ENCODE peak calls at places on chromosome 7, in five cellular contexts. E is WERI-Rb-1, B is cardiac muscle cell, V is astrocyte, F is EH. R is an unnamed sample.
A peak's percentile ranks its signal among the peaks of the same experiment; 100 is the strongest.

GRCh38 chr7:47763063-47763974 is 181.4 kb upstream of the TNS3 start:
- DNase-seq in E (peak; percentile 14), B (peak; percentile 54), V (peak; percentile 91), F (peak; percentile 95), R (peak; percentile 92)

GRCh38 chr7:128323489-128324362 is 20.0 kb downstream of the RBM28 start:
- DNase-seq in E (no peak), B (peak; percentile 6), V (peak; percentile 16), F (peak; percentile 66), R (peak; percentile 12)

GRCh38 chr7:90984692-90985091 is 279.5 kb upstream of the FZD1 start:
- DNase-seq in E (no peak), B (no peak), V (no peak), F (no peak), R (no peak)

GRCh38 chr7:74289660-74290589 is 718 bp downstream of the CLIP2 start:
- DNase-seq in E (no peak), B (no peak), V (no peak), F (peak; percentile 52), R (no peak)

GRCh38 chr7:39240864-39241263 is 263.2 kb downstream of the POU6F2 start:
- DNase-seq in E (no peak), B (no peak), V (no peak), F (no peak), R (no peak)

GRCh38 chr7:158910254-158911053 is 54.1 kb downstream of the DYNC2I1 start:
- DNase-seq in E (no peak), B (no peak), V (no peak), F (no peak), R (no peak)

GRCh38 chr7:18016547-18017444 is 10.8 kb downstream of the PRPS1L1 start:
- DNase-seq in E (no peak), B (peak; percentile 26), V (peak; percentile 55), F (no peak), R (peak; percentile 5)

GRCh38 chr7:17304926-17305325 is 6.5 kb downstream of the AHR start:
- DNase-seq in E (no peak), B (peak; percentile 84), V (peak; percentile 82), F (peak; percentile 89), R (peak; percentile 88)

GRCh38 chr7:8590791-8591190 is 157.4 kb downstream of the NXPH1 start:
- DNase-seq in E (no peak), B (no peak), V (no peak), F (no peak), R (no peak)

GRCh38 chr7:85068796-85069195 is 118.1 kb downstream of the SEMA3D start:
- DNase-seq in E (no peak), B (peak; percentile 67), V (peak; percentile 83), F (peak; percentile 67), R (peak; percentile 87)

GRCh38 chr7:75965617-75966016 is 28.8 kb downstream of the TMEM120A start:
- DNase-seq in E (no peak), B (no peak), V (no peak), F (no peak), R (no peak)